ENCODE peak calls at places on chromosomes 5 and 9, in seven cellular contexts. L, S, E, T, G, M and A are unnamed samples.

GRCh38 chr5:27396998-27397397 is 358.6 kb upstream of the CDH9 start:
- DNase-seq in L (no peak), G (no peak), E (no peak), T (no peak), M (no peak), S (no peak), A (no peak)

GRCh38 chr5:87116821-87117512 is 150.7 kb upstream of the RASA1 start:
- DNase-seq in S (no peak), E (no peak), T (no peak), L (no peak), M (no peak), G (no peak), A (no peak)

GRCh38 chr9:121059998-121060636 is 10.0 kb upstream of the C5 start:
- DNase-seq in G (peak; percentile 12), E (peak; percentile 79), S (peak; percentile 47), M (no peak), L (peak; percentile 51), T (no peak), A (no peak)

GRCh38 chr5:159040181-159040580 is 59.5 kb downstream of the EBF1 start:
- DNase-seq in M (no peak), G (no peak), T (no peak), S (peak; percentile 48), L (no peak), E (no peak), A (no peak)

GRCh38 chr5:157047898-157048297 is 11.0 kb downstream of the HAVCR1 start:
- DNase-seq in M (no peak), G (no peak), L (no peak), S (no peak), E (no peak), T (no peak), A (no peak)

GRCh38 chr5:111829701-111830100 is 72.7 kb upstream of the NREP start:
- DNase-seq in M (peak; percentile 74), E (peak; percentile 63), L (no peak), S (no peak), G (no peak), T (no peak), A (no peak)

GRCh38 chr9:2486988-2487387 is 134.6 kb upstream of the VLDLR start:
- DNase-seq in G (no peak), L (no peak), E (no peak), T (no peak), S (no peak), M (no peak), A (no peak)

GRCh38 chr5:143401846-143402463 is 1.5 kb downstream of the NR3C1 start:
- DNase-seq in T (no peak), E (peak; percentile 14), G (no peak), L (no peak), M (no peak), S (no peak), A (no peak)

GRCh38 chr9:114691046-114691955 is 9.3 kb upstream of the TEX48 start:
- DNase-seq in T (no peak), M (peak; percentile 69), S (no peak), G (peak; percentile 82), L (no peak), E (peak; percentile 97), A (no peak)

GRCh38 chr5:131679911-131680310 is 44.9 kb upstream of the RAPGEF6 start:
- DNase-seq in S (no peak), T (no peak), G (no peak), L (no peak), E (no peak), M (peak; percentile 24), A (no peak)

GRCh38 chr5:132762246-132763000 is 14.6 kb downstream of the SEPTIN8 start:
- DNase-seq in G (no peak), T (no peak), L (no peak), E (no peak), S (no peak), M (no peak), A (peak; percentile 14)

GRCh38 chr5:72294473-72294872 is 25.6 kb downstream of the MRPS27 start:
- DNase-seq in L (no peak), M (no peak), E (no peak), S (no peak), G (no peak), T (no peak), A (no peak)

GRCh38 chr5:76196457-76196856 is 113.3 kb downstream of the SV2C start:
- DNase-seq in E (no peak), S (no peak), L (no peak), M (no peak), G (no peak), T (no peak), A (no peak)

GRCh38 chr9:88476491-88477271 is 58.3 kb upstream of the NXNL2 start:
- DNase-seq in S (no peak), E (no peak), G (no peak), L (no peak), T (no peak), M (no peak), A (no peak)

GRCh38 chr9:131800885-131801284 is 61.0 kb upstream of the RAPGEF1 start:
- DNase-seq in L (no peak), M (no peak), S (no peak), T (no peak), E (no peak), G (no peak), A (no peak)

GRCh38 chr5:111131356-111131755 is 39.2 kb downstream of the WDR36 start:
- DNase-seq in M (no peak), S (no peak), L (no peak), E (no peak), G (no peak), T (no peak), A (no peak)

GRCh38 chr5:2801602-2802525 is 50.4 kb upstream of the IRX2 start:
- DNase-seq in T (no peak), G (no peak), L (no peak), E (no peak), S (no peak), M (no peak), A (no peak)

GRCh38 chr9:71772726-71773125 is 4.4 kb upstream of the CEMIP2 start:
- DNase-seq in G (no peak), M (no peak), L (no peak), S (no peak), T (no peak), E (no peak), A (no peak)

GRCh38 chr5:151664694-151665583 is 21.8 kb downstream of the SPARC start:
- DNase-seq in E (peak; percentile 36), T (no peak), S (no peak), L (no peak), M (peak; percentile 66), G (no peak), A (no peak)

GRCh38 chr5:143271431-143271830 is 132.1 kb downstream of the NR3C1 start:
- DNase-seq in G (no peak), M (no peak), S (no peak), L (no peak), E (no peak), T (no peak), A (no peak)

GRCh38 chr9:111068816-111069215 is 30.5 kb upstream of the LPAR1 start:
- DNase-seq in S (no peak), M (no peak), L (no peak), G (no peak), T (peak; percentile 52), E (no peak), A (no peak)

GRCh38 chr9:6489099-6489498 is 76.1 kb downstream of the UHRF2 start:
- DNase-seq in G (no peak), M (no peak), S (no peak), T (no peak), E (no peak), L (no peak), A (no peak)

GRCh38 chr9:89864731-89865130 is 259.9 kb downstream of the GADD45G start:
- DNase-seq in G (no peak), S (no peak), E (no peak), T (no peak), L (no peak), M (no peak), A (peak; percentile 11)

GRCh38 chr5:177403826-177404640 is 3.6 kb upstream of the PFN3 start:
- DNase-seq in E (peak; percentile 89), S (peak; percentile 86), G (peak; percentile 85), T (peak; percentile 85), M (no peak), L (peak; percentile 80), A (peak; percentile 91)

GRCh38 chr9:107277801-107278200 is 5.3 kb upstream of the RAD23B start:
- DNase-seq in S (no peak), T (no peak), G (no peak), L (no peak), E (no peak), M (no peak), A (no peak)

GRCh38 chr9:19512432-19512831 is 103.6 kb downstream of the ACER2 start:
- DNase-seq in T (no peak), M (no peak), L (no peak), S (no peak), E (no peak), G (no peak), A (no peak)

GRCh38 chr5:25399878-25400480 is 755.2 kb upstream of the CDH10 start:
- DNase-seq in T (no peak), L (no peak), E (no peak), M (no peak), G (no peak), S (no peak), A (no peak)

GRCh38 chr5:110815916-110816605 is 77.3 kb downstream of the SLC25A46 start:
- DNase-seq in M (no peak), E (no peak), G (no peak), L (no peak), T (no peak), S (no peak), A (no peak)